ENCODE peak calls at places on chromosomes 5 and 9, in five cellular contexts. Q is activated B cell treated with CpG ODN at 0.5 μM for 24 hours, K is RWPE1, W is endodermal cell, P is GM13976. B is an unnamed sample.

GRCh38 chr5:35129276-35129675 is 81.5 kb upstream of the AGXT2 start:
- DNase-seq in Q (no peak), K (peak), W (no peak), P (no peak), B (no peak)

GRCh38 chr9:124779368-124780059 is 2.6 kb downstream of the OLFML2A start:
- DNase-seq in P (peak), W (peak), K (peak), Q (no peak), B (no peak)

GRCh38 chr5:175597718-175598117 is 60.2 kb upstream of the HRH2 start:
- DNase-seq in W (no peak), Q (no peak), K (no peak), P (no peak), B (no peak)

GRCh38 chr5:39371367-39371635 is 7.0 kb upstream of the C9 start:
- DNase-seq in Q (no peak), P (no peak), K (no peak), W (no peak), B (no peak)

GRCh38 chr9:98455957-98456621 is 200.6 kb upstream of the TBC1D2 start:
- DNase-seq in K (peak), Q (no peak), W (no peak), P (no peak), B (no peak)

GRCh38 chr9:19552282-19552681 is 143.5 kb downstream of the ACER2 start:
- DNase-seq in Q (no peak), K (no peak), P (no peak), W (no peak), B (no peak)

GRCh38 chr5:149824115-149824514 is 94.0 kb downstream of the PPARGC1B start:
- DNase-seq in P (no peak), Q (no peak), W (no peak), K (no peak), B (no peak)

GRCh38 chr5:35131723-35132122 is 84.0 kb upstream of the AGXT2 start:
- DNase-seq in Q (no peak), K (no peak), W (no peak), P (no peak), B (no peak)

GRCh38 chr5:14420136-14420808 is 161.3 kb upstream of the OTULINL start:
- DNase-seq in W (no peak), P (no peak), K (no peak), Q (no peak), B (no peak)

GRCh38 chr5:2879701-2880100 is 128.2 kb upstream of the IRX2 start:
- DNase-seq in W (no peak), K (no peak), Q (no peak), P (no peak), B (no peak)

GRCh38 chr5:142459209-142459608 is 134.4 kb upstream of the SPRY4 start:
- DNase-seq in K (no peak), Q (no peak), P (no peak), W (no peak), B (no peak)

GRCh38 chr9:86563350-86563749 is 209.1 kb upstream of the TUT7 start:
- DNase-seq in Q (no peak), W (no peak), P (no peak), K (peak), B (no peak)

GRCh38 chr5:139287890-139288635 is 5.5 kb upstream of the MATR3 start:
- DNase-seq in W (no peak), K (no peak), Q (no peak), P (no peak), B (no peak)

GRCh38 chr9:136726631-136727191 is 14.3 kb downstream of the DIPK1B start:
- DNase-seq in W (peak), P (peak), K (no peak), Q (no peak), B (no peak)

GRCh38 chr9:4662108-4662988 is at the start of gene PLPP6:
- DNase-seq in W (peak), P (peak), K (peak), Q (peak), B (peak)

GRCh38 chr9:136608331-136609159 is 54.2 kb upstream of the EGFL7 start:
- DNase-seq in P (peak), K (no peak), W (no peak), Q (no peak), B (no peak)

GRCh38 chr9:113393281-113393680 is 7.8 kb downstream of the ALAD start:
- DNase-seq in Q (no peak), W (no peak), K (no peak), P (no peak), B (no peak)

GRCh38 chr9:68637020-68637419 is 68.0 kb upstream of the PIP5K1B start:
- DNase-seq in P (no peak), K (no peak), Q (no peak), W (no peak), B (no peak)

GRCh38 chr9:131395027-131395744 is 1.3 kb downstream of the PRRC2B start:
- DNase-seq in P (peak), W (peak), Q (peak), K (peak), B (peak)

GRCh38 chr5:101306391-101307137 is 403.5 kb upstream of the ST8SIA4 start:
- DNase-seq in P (no peak), W (no peak), K (no peak), Q (no peak), B (no peak)

GRCh38 chr9:135221951-135222631 is 134.6 kb downstream of the OLFM1 start:
- DNase-seq in Q (no peak), W (peak), K (no peak), P (no peak), B (no peak)

GRCh38 chr9:650362-650761 is 191.1 kb upstream of the DMRT1 start:
- DNase-seq in K (no peak), Q (no peak), P (no peak), W (peak), B (peak)

GRCh38 chr5:141941307-141941706 is 16.7 kb downstream of the PCDH12 start:
- DNase-seq in Q (no peak), P (no peak), W (no peak), K (peak), B (no peak)

GRCh38 chr5:59093329-59093728 is 510.5 kb downstream of the RAB3C start:
- DNase-seq in P (no peak), K (no peak), W (no peak), Q (no peak), B (no peak)

GRCh38 chr9:35733109-35733541 is 659 bp downstream of the CREB3 start:
- DNase-seq in W (peak), P (peak), K (peak), Q (no peak), B (no peak)
- TF ChIP-seq CTCF in W (no peak), P (peak), K (peak), Q (no peak), B (no peak)

DNA sequence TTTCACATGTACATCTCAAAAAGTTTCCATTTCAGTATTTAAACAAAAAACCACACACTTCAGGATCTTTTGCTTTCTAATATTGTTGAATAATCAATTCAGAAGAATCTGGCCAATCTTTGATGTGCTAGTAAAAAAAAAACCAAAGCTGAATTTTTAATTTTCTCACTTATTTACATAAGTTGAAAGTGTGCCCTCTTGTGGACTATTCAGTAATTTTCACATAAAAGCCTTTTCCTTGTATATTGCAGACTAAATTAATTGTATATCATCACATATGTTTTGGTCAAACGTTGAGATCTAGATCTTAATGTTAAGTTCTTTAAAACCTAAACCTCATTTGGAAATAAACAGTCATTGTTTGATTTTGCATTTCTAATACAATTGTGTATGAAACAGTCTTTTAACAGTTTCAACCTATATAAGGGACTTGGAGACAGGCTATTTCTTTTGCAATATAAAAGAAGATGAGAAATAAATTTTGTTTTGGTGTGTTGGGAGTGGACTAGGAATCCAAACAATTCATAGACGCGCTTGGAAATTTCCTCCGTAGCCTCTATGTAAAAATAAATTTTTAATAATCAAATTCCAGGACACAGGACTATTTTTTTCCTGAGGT is 68.1 kb downstream of the NIPBL start:
- DNase-seq in Q (no peak), K (peak), W (no peak), P (peak), B (no peak)
- TF ChIP-seq CTCF in Q (no peak), K (peak), W (peak), P (peak), B (peak)

DNA sequence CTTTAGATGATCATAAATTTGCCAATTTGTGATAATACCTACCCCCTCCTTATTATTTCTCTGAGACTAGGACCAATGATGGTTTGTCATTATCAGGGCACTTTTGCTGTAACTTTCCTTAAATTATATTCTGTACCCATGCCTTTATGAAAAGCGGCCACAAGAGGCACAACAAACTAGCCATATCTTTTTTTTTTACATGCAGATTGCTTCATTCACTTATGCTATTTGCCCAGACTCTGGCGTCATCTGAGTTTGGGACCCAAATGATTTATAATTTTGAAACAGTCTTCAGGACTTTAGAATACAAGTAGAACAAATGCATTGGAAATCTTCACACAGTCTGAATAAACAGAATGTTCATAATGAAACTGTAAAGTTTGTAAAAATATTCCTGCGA is 408.1 kb downstream of the MAT2B start:
- DNase-seq in P (no peak), K (no peak), W (no peak), Q (no peak), B (no peak)
- TF ChIP-seq CTCF in P (no peak), K (no peak), W (peak), Q (no peak), B (no peak)

GRCh38 chr9:75087279-75087823 is 604 bp downstream of the NMRK1 start:
- DNase-seq in W (peak), P (peak), Q (no peak), K (peak), B (peak)
- TF ChIP-seq CTCF in W (no peak), P (no peak), Q (no peak), K (no peak), B (peak)

GRCh38 chr5:43573058-43573457 is 16.2 kb upstream of the PAIP1 start:
- DNase-seq in W (no peak), Q (no peak), P (no peak), K (no peak), B (no peak)
- TF ChIP-seq CTCF in W (no peak), Q (no peak), P (no peak), K (no peak), B (no peak)

GRCh38 chr9:117714282-117714681 is 10.1 kb downstream of the TLR4 start:
- DNase-seq in W (peak), P (no peak), K (no peak), Q (no peak), B (no peak)
- TF ChIP-seq CTCF in W (peak), P (no peak), K (no peak), Q (no peak), B (no peak)

DNA sequence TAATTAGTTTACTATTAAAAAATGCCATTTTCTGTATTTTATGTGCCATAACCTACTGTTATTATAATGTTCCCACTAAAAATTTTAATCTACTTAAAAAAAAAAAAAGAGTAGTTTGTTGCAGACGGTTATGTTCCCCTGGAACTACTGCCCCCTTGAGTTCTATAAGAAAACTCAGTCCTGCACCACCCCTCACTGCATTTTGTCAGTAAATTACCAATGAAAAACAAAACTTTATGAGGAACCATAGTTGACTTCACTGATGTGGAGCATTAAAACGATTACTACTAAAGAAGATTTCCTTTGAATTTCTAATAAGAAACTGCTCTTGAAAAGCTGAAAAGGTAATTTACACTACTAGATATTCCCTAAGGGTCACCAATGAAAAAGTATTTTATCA is 288.7 kb downstream of the FBXL17 start:
- DNase-seq in P (peak), W (no peak), K (no peak), Q (no peak), B (no peak)
- TF ChIP-seq CTCF in P (peak), W (peak), K (peak), Q (no peak), B (peak)

GRCh38 chr5:172728481-172729241 is 42.3 kb downstream of the DUSP1 start:
- DNase-seq in Q (no peak), P (no peak), K (no peak), W (no peak), B (no peak)

GRCh38 chr5:172731286-172732073 is 39.5 kb downstream of the DUSP1 start:
- DNase-seq in K (peak), W (peak), P (no peak), Q (no peak), B (no peak)

GRCh38 chr5:172732201-172732865 is 38.7 kb downstream of the DUSP1 start:
- DNase-seq in Q (no peak), P (no peak), W (no peak), K (no peak), B (no peak)

GRCh38 chr5:172729588-172729987 is 41.4 kb downstream of the DUSP1 start:
- DNase-seq in K (no peak), W (no peak), P (no peak), Q (no peak), B (no peak)

GRCh38 chr5:172730222-172730621 is 40.8 kb downstream of the DUSP1 start:
- DNase-seq in P (no peak), K (no peak), W (no peak), Q (no peak), B (no peak)
- TF ChIP-seq CTCF in P (no peak), K (no peak), W (no peak), Q (no peak), B (no peak)

GRCh38 chr5:24642022-24642421 is 2.8 kb downstream of the CDH10 start:
- DNase-seq in K (peak), Q (no peak), P (no peak), W (peak), B (no peak)
- TF ChIP-seq CTCF in K (peak), Q (no peak), P (no peak), W (peak), B (no peak)

GRCh38 chr5:36240779-36241635 is 718 bp downstream of the NADK2 start:
- DNase-seq in Q (peak), W (peak), K (peak), P (peak), B (peak)
- TF ChIP-seq CTCF in Q (no peak), W (peak), K (no peak), P (no peak), B (no peak)

B was measured in natural killer cell.